ENCODE peak calls at places on chromosomes 11 and 22, in seven cellular contexts. I is aorta, D is body of pancreas, P is SK-N-MC, J is tibial nerve, F is pancreas, C is cardiac muscle cell. B is an unnamed sample.

GRCh38 chr22:23204541-23205157 is 24.3 kb downstream of the BCR start:
- DNase-seq in C (no peak), J (no peak), I (peak; percentile 83), P (no peak), F (peak; percentile 58), D (peak; percentile 69), B (no peak)

GRCh38 chr11:12187399-12187798 is 77.0 kb downstream of the MICAL2 start:
- DNase-seq in F (no peak), I (no peak), P (no peak), D (no peak), C (peak; percentile 75), J (no peak), B (no peak)

GRCh38 chr22:44622147-44622427 is 79.9 kb upstream of the PRR5 start:
- DNase-seq in D (no peak), P (no peak), J (no peak), I (no peak), C (no peak), F (no peak), B (peak; percentile 33)

GRCh38 chr11:33350287-33350686 is 93.1 kb downstream of the HIPK3 start:
- DNase-seq in D (no peak), C (no peak), J (no peak), F (no peak), P (no peak), I (no peak), B (no peak)

GRCh38 chr11:72721689-72722049 is 30.5 kb downstream of the ARAP1 start:
- DNase-seq in I (no peak), P (no peak), D (peak; percentile 47), J (no peak), C (no peak), F (peak; percentile 59), B (no peak)

GRCh38 chr11:12287374-12288211 is 89.8 kb upstream of the PARVA start:
- DNase-seq in C (peak; percentile 80), D (no peak), I (peak; percentile 93), J (no peak), P (no peak), F (no peak), B (no peak)

GRCh38 chr22:38267086-38267485 is 5.7 kb downstream of the TMEM184B start:
- DNase-seq in J (no peak), F (no peak), C (no peak), D (no peak), I (no peak), P (no peak), B (peak; percentile 45)

GRCh38 chr11:624705-625635 is at the start of gene CDHR5:
- DNase-seq in J (no peak), F (peak; percentile 13), I (no peak), C (no peak), D (no peak), P (no peak), B (no peak)

GRCh38 chr22:38942702-38943101 is 14.7 kb upstream of the APOBEC3A start:
- DNase-seq in P (no peak), D (no peak), C (no peak), F (no peak), I (no peak), J (no peak), B (no peak)

GRCh38 chr22:47567741-47568140 is 805.3 kb downstream of the TBC1D22A start:
- DNase-seq in C (no peak), D (no peak), I (no peak), F (no peak), J (no peak), P (no peak), B (no peak)
- H3K9me3 ChIP-seq in C (no peaks in the 10 kb centered on the region), D (no peaks in the 10 kb centered on the region), I (no peaks in the 10 kb centered on the region), F (no peaks in the 10 kb centered on the region), J (no peaks in the 10 kb centered on the region), P (no peaks in the 10 kb centered on the region), B (no peaks in the 10 kb centered on the region)

DNA sequence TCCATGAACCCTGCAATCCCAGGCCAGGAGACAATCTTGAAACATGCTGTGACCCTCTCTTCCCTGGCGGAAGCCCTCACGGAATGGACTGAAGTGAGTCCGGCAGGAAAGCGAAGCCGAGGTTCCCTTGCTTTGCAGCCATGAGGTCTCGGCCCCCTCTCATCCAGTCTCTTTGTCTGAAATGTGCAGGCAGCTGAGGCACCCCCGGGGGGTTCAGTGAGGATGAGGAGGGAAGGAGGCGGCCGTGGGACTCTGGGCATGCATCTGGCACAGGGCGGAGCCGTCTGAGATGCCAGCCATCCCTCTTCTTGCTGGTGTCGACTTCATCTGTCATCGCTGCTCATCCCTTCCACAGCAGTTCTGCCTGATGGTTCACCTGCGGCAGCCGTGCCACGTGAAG is 1485.7 kb downstream of the BRD1 start:
- DNase-seq in I (no peak), J (no peak), P (no peak), F (no peak), D (no peak), C (no peak), B (no peak)
- H3K9me3 ChIP-seq in I (no peaks in the 10 kb centered on the region), J (no peaks in the 10 kb centered on the region), P (no peaks in the 10 kb centered on the region), F (no peaks in the 10 kb centered on the region), D (no peaks in the 10 kb centered on the region), C (no peaks in the 10 kb centered on the region), B (no peaks in the 10 kb centered on the region)

GRCh38 chr11:78384231-78384630 is 33.4 kb downstream of the GAB2 start:
- DNase-seq in D (no peak), P (no peak), F (no peak), C (no peak), I (no peak), J (no peak), B (no peak)
- H3K9me3 ChIP-seq in D (no peaks in the 10 kb centered on the region), P (peaks cover 3% of the 10 kb centered on the region), F (no peaks in the 10 kb centered on the region), C (no peaks in the 10 kb centered on the region), I (peaks cover 3% of the 10 kb centered on the region), J (no peaks in the 10 kb centered on the region), B (peaks cover 3% of the 10 kb centered on the region)

GRCh38 chr11:99884750-99885149 is 802.3 kb upstream of the ARHGAP42 start:
- DNase-seq in F (no peak), D (no peak), C (no peak), P (no peak), J (no peak), I (no peak), B (no peak)
- H3K9me3 ChIP-seq in F (no peaks in the 10 kb centered on the region), D (no peaks in the 10 kb centered on the region), C (no peaks in the 10 kb centered on the region), P (no peaks in the 10 kb centered on the region), J (no peaks in the 10 kb centered on the region), I (no peaks in the 10 kb centered on the region), B (no peaks in the 10 kb centered on the region)

GRCh38 chr22:48746789-48747425 is 1080.8 kb downstream of the BRD1 start:
- DNase-seq in P (no peak), D (no peak), J (no peak), F (no peak), I (no peak), C (no peak), B (no peak)

GRCh38 chr22:48749555-48750227 is 1078.0 kb downstream of the BRD1 start:
- DNase-seq in F (no peak), I (no peak), P (no peak), C (no peak), D (no peak), J (no peak), B (no peak)

GRCh38 chr22:48748860-48749554 is 1078.7 kb downstream of the BRD1 start:
- DNase-seq in P (no peak), D (no peak), C (no peak), F (no peak), J (no peak), I (no peak), B (no peak)

GRCh38 chr22:48750282-48750681 is 1077.4 kb downstream of the BRD1 start:
- DNase-seq in P (no peak), J (no peak), F (no peak), C (no peak), D (no peak), I (no peak), B (no peak)

DNA sequence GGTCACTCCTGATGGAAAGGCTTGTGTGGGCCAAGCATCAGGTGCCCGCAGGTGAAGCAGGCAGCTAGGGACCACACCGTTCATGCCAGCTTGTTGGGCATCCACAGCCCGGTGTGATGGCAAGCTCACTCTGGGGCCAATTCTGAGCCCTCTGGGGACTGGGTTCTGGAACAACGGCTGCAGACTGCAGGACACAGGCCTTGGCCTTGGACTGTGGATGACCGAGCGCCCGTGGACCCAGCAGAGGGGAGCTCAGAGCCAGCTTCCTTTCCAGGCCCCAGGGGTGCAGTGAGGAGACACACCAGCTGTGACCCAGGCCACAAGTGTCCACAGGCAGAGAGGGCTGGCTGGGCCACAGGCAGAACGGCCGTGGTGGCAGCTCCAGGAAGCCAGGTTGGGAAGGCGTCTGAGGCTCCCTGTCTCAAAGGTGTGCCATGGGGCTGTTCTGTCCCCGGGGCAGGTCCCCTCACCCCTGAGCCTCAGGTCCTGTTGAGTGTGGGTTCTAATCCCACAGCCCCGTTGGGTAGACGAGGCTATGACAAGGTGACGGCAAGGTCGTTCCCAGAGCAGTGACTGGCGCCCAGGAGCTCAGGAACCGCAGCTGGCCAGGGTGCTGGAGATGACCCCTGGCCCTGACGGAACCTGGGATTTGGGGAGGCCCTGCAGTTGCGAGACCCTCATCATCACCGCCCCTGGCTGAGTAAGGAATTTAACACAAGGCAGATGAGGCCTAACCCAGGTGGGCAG is 1079.4 kb downstream of the BRD1 start:
- DNase-seq in I (no peak), C (no peak), J (no peak), F (peak; percentile 11), D (no peak), P (no peak), B (no peak)
- H3K9me3 ChIP-seq in I (no peaks in the 10 kb centered on the region), C (no peaks in the 10 kb centered on the region), J (no peaks in the 10 kb centered on the region), F (no peaks in the 10 kb centered on the region), D (no peaks in the 10 kb centered on the region), P (no peaks in the 10 kb centered on the region), B (no peaks in the 10 kb centered on the region)

DNA sequence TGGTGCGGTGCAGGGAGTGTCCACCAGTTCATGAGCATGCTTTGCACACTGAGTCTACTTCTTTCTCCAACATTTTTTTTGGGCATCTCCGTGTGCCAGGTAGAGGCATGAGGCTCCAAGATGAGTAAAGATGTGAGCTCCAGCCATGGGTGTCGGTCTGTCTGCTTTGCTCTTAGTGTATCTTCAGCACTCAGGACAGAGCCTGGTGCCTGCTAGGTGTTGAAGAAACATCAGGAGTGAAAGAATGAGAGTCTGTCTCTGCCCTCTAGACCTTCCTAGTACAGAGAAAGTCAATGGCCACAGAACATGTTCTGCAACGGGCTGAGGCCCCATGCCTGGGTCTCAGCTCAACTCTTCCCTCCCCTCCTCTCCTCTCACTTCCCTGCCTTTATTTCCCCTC is 486.5 kb downstream of the TBC1D22A start:
- DNase-seq in I (no peak), F (no peak), J (no peak), C (no peak), D (no peak), P (no peak), B (no peak)
- H3K9me3 ChIP-seq in I (peaks cover 2% of the 10 kb centered on the region), F (no peaks in the 10 kb centered on the region), J (peaks cover 3% of the 10 kb centered on the region), C (no peaks in the 10 kb centered on the region), D (no peaks in the 10 kb centered on the region), P (peaks cover 2% of the 10 kb centered on the region), B (no peaks in the 10 kb centered on the region)

DNA sequence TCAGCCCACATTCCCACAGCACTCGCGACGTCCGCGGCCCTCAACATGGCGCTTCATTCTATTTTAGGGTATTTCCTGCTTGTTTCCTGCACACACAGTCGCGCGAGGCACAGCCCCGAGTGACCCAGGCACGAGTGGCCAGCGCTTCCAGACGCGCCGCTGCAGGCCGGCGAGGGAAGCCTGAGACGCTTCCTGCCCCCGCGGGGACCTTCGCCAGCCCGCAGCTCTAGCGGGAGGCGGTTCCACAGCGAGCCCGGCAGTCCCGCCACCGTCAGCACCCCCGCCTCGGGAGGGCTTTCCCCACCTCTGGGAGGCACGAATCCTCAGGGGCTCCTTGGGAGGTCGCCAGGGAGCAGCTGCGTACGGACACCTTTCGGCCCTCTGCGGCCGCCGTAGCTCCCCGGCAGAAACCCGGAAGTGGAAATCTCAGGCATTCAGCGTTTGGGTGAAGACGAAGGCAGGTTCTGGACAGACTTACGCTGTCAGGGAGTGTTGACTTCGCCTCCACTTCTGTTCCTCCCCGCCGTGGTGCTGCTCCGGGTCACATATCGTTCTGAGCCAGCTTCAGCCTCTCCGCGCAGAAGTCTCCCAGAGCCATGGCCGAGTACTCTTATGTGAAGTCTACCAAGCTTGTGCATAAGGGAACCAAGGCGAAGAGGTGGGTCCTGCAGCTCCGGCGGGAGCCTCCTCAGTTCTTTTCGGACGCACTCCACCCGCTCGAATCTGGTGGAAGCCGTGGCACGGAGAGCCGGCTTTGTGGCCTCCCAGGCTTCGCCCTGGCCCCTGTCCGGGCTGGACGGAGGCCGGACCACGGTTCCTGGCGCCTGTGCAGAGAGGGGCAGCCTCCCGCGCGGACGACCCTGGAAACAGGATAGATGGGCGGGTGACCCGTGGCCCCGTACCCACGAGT is 2925.9 kb upstream of the OR11H1 start:
- DNase-seq in J (no peak), P (no peak), D (no peak), I (peak; percentile 55), F (peak; percentile 20), C (no peak), B (peak; percentile 7)
- H3K9me3 ChIP-seq in J (peaks cover 13% of the 10 kb centered on the region), P (no peaks in the 10 kb centered on the region), D (peaks cover 16% of the 10 kb centered on the region), I (peaks cover 3% of the 10 kb centered on the region), F (no peaks in the 10 kb centered on the region), C (peaks cover 8% of the 10 kb centered on the region), B (peaks cover 3% of the 10 kb centered on the region)